ENCODE peak calls at places on chromosome 9, in seven cellular contexts. One of them, this sample, is unnamed.

GRCh38 chr9:87324613-87325194 is 173.0 kb upstream of the DAPK1 start:
- DNase-seq in BE2C: no peak
- DNase-seq in GM12865: peak
- DNase-seq in activated B cell treated with CpG ODN at 0.5 μM for 24 hours: no peak
- DNase-seq in neural crest cell: no peak
- DNase-seq in Peyer's patch: no peak
- DNase-seq in endothelial cell: no peak
- DNase-seq in this sample: no peak

GRCh38 chr9:125066839-125067619 is 76.3 kb downstream of the SCAI start:
- DNase-seq in BE2C: no peak
- DNase-seq in GM12865: no peak
- DNase-seq in activated B cell treated with CpG ODN at 0.5 μM for 24 hours: no peak
- DNase-seq in neural crest cell: no peak
- DNase-seq in Peyer's patch: no peak
- DNase-seq in endothelial cell: no peak
- DNase-seq in this sample: no peak

GRCh38 chr9:93035821-93036351 is 22.6 kb upstream of the SUSD3 start:
- DNase-seq in BE2C: no peak
- DNase-seq in GM12865: no peak
- DNase-seq in activated B cell treated with CpG ODN at 0.5 μM for 24 hours: no peak
- DNase-seq in neural crest cell: no peak
- DNase-seq in Peyer's patch: no peak
- DNase-seq in endothelial cell: no peak
- DNase-seq in this sample: no peak

GRCh38 chr9:136578915-136579637 is 33.2 kb upstream of the NOTCH1 start:
- DNase-seq in BE2C: no peak
- DNase-seq in GM12865: peak
- DNase-seq in activated B cell treated with CpG ODN at 0.5 μM for 24 hours: no peak
- DNase-seq in neural crest cell: no peak
- DNase-seq in Peyer's patch: no peak
- DNase-seq in endothelial cell: no peak
- DNase-seq in this sample: no peak

GRCh38 chr9:136174779-136175744 is 29.9 kb downstream of the LHX3 start:
- DNase-seq in BE2C: peak
- DNase-seq in GM12865: no peak
- DNase-seq in activated B cell treated with CpG ODN at 0.5 μM for 24 hours: no peak
- DNase-seq in neural crest cell: no peak
- DNase-seq in Peyer's patch: no peak
- DNase-seq in endothelial cell: no peak
- DNase-seq in this sample: no peak

GRCh38 chr9:21682981-21683380 is 119.5 kb upstream of the MTAP start:
- DNase-seq in BE2C: no peak
- DNase-seq in GM12865: no peak
- DNase-seq in activated B cell treated with CpG ODN at 0.5 μM for 24 hours: no peak
- DNase-seq in neural crest cell: no peak
- DNase-seq in Peyer's patch: no peak
- DNase-seq in endothelial cell: no peak
- DNase-seq in this sample: no peak

GRCh38 chr9:33661186-33661585 is 134.2 kb upstream of the PRSS3 start:
- DNase-seq in BE2C: no peak
- DNase-seq in GM12865: no peak
- DNase-seq in activated B cell treated with CpG ODN at 0.5 μM for 24 hours: no peak
- DNase-seq in neural crest cell: no peak
- DNase-seq in Peyer's patch: no peak
- DNase-seq in endothelial cell: no peak
- DNase-seq in this sample: no peak

GRCh38 chr9:77453857-77454647 is 194.1 kb downstream of the GNA14 start:
- DNase-seq in BE2C: no peak
- DNase-seq in GM12865: no peak
- DNase-seq in activated B cell treated with CpG ODN at 0.5 μM for 24 hours: no peak
- DNase-seq in neural crest cell: no peak
- DNase-seq in Peyer's patch: no peak
- DNase-seq in endothelial cell: no peak
- DNase-seq in this sample: no peak

GRCh38 chr9:82021198-82021597 is 32.6 kb downstream of the SPATA31D1 start:
- DNase-seq in BE2C: no peak
- DNase-seq in GM12865: no peak
- DNase-seq in activated B cell treated with CpG ODN at 0.5 μM for 24 hours: no peak
- DNase-seq in neural crest cell: no peak
- DNase-seq in Peyer's patch: no peak
- DNase-seq in endothelial cell: no peak
- DNase-seq in this sample: no peak

GRCh38 chr9:95511232-95511951 is 5.4 kb downstream of the PTCH1 start:
- DNase-seq in BE2C: peak
- DNase-seq in GM12865: peak
- DNase-seq in activated B cell treated with CpG ODN at 0.5 μM for 24 hours: peak
- DNase-seq in neural crest cell: peak
- DNase-seq in Peyer's patch: peak
- DNase-seq in endothelial cell: no peak
- DNase-seq in this sample: peak

GRCh38 chr9:134895103-134895502 is 14.5 kb downstream of the FCN2 start:
- DNase-seq in BE2C: no peak
- DNase-seq in GM12865: no peak
- DNase-seq in activated B cell treated with CpG ODN at 0.5 μM for 24 hours: no peak
- DNase-seq in neural crest cell: no peak
- DNase-seq in Peyer's patch: no peak
- DNase-seq in endothelial cell: no peak
- DNase-seq in this sample: no peak

GRCh38 chr9:136117291-136118060 is 1.2 kb downstream of the TMEM250 start:
- DNase-seq in BE2C: no peak
- DNase-seq in GM12865: peak
- DNase-seq in activated B cell treated with CpG ODN at 0.5 μM for 24 hours: no peak
- DNase-seq in neural crest cell: no peak
- DNase-seq in Peyer's patch: peak
- DNase-seq in endothelial cell: no peak
- DNase-seq in this sample: no peak

GRCh38 chr9:125896964-125897363 is 149.8 kb downstream of the PBX3 start:
- DNase-seq in BE2C: no peak
- DNase-seq in GM12865: no peak
- DNase-seq in activated B cell treated with CpG ODN at 0.5 μM for 24 hours: no peak
- DNase-seq in neural crest cell: no peak
- DNase-seq in Peyer's patch: no peak
- DNase-seq in endothelial cell: no peak
- DNase-seq in this sample: no peak

GRCh38 chr9:108783318-108784127 is 72.3 kb downstream of the ACTL7B start:
- DNase-seq in BE2C: no peak
- DNase-seq in GM12865: no peak
- DNase-seq in activated B cell treated with CpG ODN at 0.5 μM for 24 hours: no peak
- DNase-seq in neural crest cell: no peak
- DNase-seq in Peyer's patch: no peak
- DNase-seq in endothelial cell: no peak
- DNase-seq in this sample: no peak

GRCh38 chr9:112970939-112971338 is 41.1 kb downstream of the ZNF883 start:
- DNase-seq in BE2C: no peak
- DNase-seq in GM12865: no peak
- DNase-seq in activated B cell treated with CpG ODN at 0.5 μM for 24 hours: no peak
- DNase-seq in neural crest cell: no peak
- DNase-seq in Peyer's patch: no peak
- DNase-seq in endothelial cell: no peak
- DNase-seq in this sample: no peak
- TF ChIP-seq CTCF in BE2C: peak
- TF ChIP-seq CTCF in GM12865: no peak
- TF ChIP-seq CTCF in activated B cell treated with CpG ODN at 0.5 μM for 24 hours: no peak
- TF ChIP-seq CTCF in neural crest cell: no peak
- TF ChIP-seq CTCF in Peyer's patch: no peak
- TF ChIP-seq CTCF in endothelial cell: no peak
- TF ChIP-seq CTCF in this sample: no peak

GRCh38 chr9:131722260-131722659 is 17.6 kb downstream of the RAPGEF1 start:
- DNase-seq in BE2C: peak
- DNase-seq in GM12865: no peak
- DNase-seq in activated B cell treated with CpG ODN at 0.5 μM for 24 hours: no peak
- DNase-seq in neural crest cell: no peak
- DNase-seq in Peyer's patch: no peak
- DNase-seq in endothelial cell: no peak
- DNase-seq in this sample: no peak
- TF ChIP-seq CTCF in BE2C: peak
- TF ChIP-seq CTCF in GM12865: no peak
- TF ChIP-seq CTCF in activated B cell treated with CpG ODN at 0.5 μM for 24 hours: no peak
- TF ChIP-seq CTCF in neural crest cell: no peak
- TF ChIP-seq CTCF in Peyer's patch: no peak
- TF ChIP-seq CTCF in endothelial cell: no peak
- TF ChIP-seq CTCF in this sample: no peak

GRCh38 chr9:16828335-16829281 is 41.9 kb downstream of the BNC2 start:
- DNase-seq in BE2C: peak
- DNase-seq in GM12865: no peak
- DNase-seq in activated B cell treated with CpG ODN at 0.5 μM for 24 hours: no peak
- DNase-seq in neural crest cell: peak
- DNase-seq in Peyer's patch: peak
- DNase-seq in endothelial cell: peak
- DNase-seq in this sample: no peak

GRCh38 chr9:16833285-16833684 is 37.2 kb downstream of the BNC2 start:
- DNase-seq in BE2C: no peak
- DNase-seq in GM12865: no peak
- DNase-seq in activated B cell treated with CpG ODN at 0.5 μM for 24 hours: no peak
- DNase-seq in neural crest cell: no peak
- DNase-seq in Peyer's patch: no peak
- DNase-seq in endothelial cell: no peak
- DNase-seq in this sample: no peak

GRCh38 chr9:16832101-16832500 is 38.4 kb downstream of the BNC2 start:
- DNase-seq in BE2C: no peak
- DNase-seq in GM12865: no peak
- DNase-seq in activated B cell treated with CpG ODN at 0.5 μM for 24 hours: no peak
- DNase-seq in neural crest cell: no peak
- DNase-seq in Peyer's patch: no peak
- DNase-seq in endothelial cell: no peak
- DNase-seq in this sample: no peak

GRCh38 chr9:16834817-16835216 is 35.7 kb downstream of the BNC2 start:
- DNase-seq in BE2C: no peak
- DNase-seq in GM12865: no peak
- DNase-seq in activated B cell treated with CpG ODN at 0.5 μM for 24 hours: no peak
- DNase-seq in neural crest cell: no peak
- DNase-seq in Peyer's patch: no peak
- DNase-seq in endothelial cell: no peak
- DNase-seq in this sample: no peak

GRCh38 chr9:16830806-16831205 is 39.7 kb downstream of the BNC2 start:
- DNase-seq in BE2C: no peak
- DNase-seq in GM12865: no peak
- DNase-seq in activated B cell treated with CpG ODN at 0.5 μM for 24 hours: no peak
- DNase-seq in neural crest cell: no peak
- DNase-seq in Peyer's patch: no peak
- DNase-seq in endothelial cell: no peak
- DNase-seq in this sample: no peak
- TF ChIP-seq CTCF in BE2C: no peak
- TF ChIP-seq CTCF in GM12865: no peak
- TF ChIP-seq CTCF in activated B cell treated with CpG ODN at 0.5 μM for 24 hours: no peak
- TF ChIP-seq CTCF in neural crest cell: no peak
- TF ChIP-seq CTCF in Peyer's patch: no peak
- TF ChIP-seq CTCF in endothelial cell: no peak
- TF ChIP-seq CTCF in this sample: no peak

GRCh38 chr9:127313042-127313560 is 48.5 kb downstream of the GARNL3 start:
- DNase-seq in BE2C: no peak
- DNase-seq in GM12865: no peak
- DNase-seq in activated B cell treated with CpG ODN at 0.5 μM for 24 hours: no peak
- DNase-seq in neural crest cell: no peak
- DNase-seq in Peyer's patch: no peak
- DNase-seq in endothelial cell: no peak
- DNase-seq in this sample: no peak

GRCh38 chr9:127309715-127310114 is 45.1 kb downstream of the GARNL3 start:
- DNase-seq in BE2C: no peak
- DNase-seq in GM12865: no peak
- DNase-seq in activated B cell treated with CpG ODN at 0.5 μM for 24 hours: no peak
- DNase-seq in neural crest cell: no peak
- DNase-seq in Peyer's patch: no peak
- DNase-seq in endothelial cell: no peak
- DNase-seq in this sample: no peak

GRCh38 chr9:127307802-127308201 is 43.2 kb downstream of the GARNL3 start:
- DNase-seq in BE2C: peak
- DNase-seq in GM12865: no peak
- DNase-seq in activated B cell treated with CpG ODN at 0.5 μM for 24 hours: no peak
- DNase-seq in neural crest cell: no peak
- DNase-seq in Peyer's patch: no peak
- DNase-seq in endothelial cell: no peak
- DNase-seq in this sample: no peak

GRCh38 chr9:127308559-127309429 is 44.2 kb downstream of the GARNL3 start:
- DNase-seq in BE2C: no peak
- DNase-seq in GM12865: no peak
- DNase-seq in activated B cell treated with CpG ODN at 0.5 μM for 24 hours: no peak
- DNase-seq in neural crest cell: no peak
- DNase-seq in Peyer's patch: no peak
- DNase-seq in endothelial cell: no peak
- DNase-seq in this sample: no peak

DNA sequence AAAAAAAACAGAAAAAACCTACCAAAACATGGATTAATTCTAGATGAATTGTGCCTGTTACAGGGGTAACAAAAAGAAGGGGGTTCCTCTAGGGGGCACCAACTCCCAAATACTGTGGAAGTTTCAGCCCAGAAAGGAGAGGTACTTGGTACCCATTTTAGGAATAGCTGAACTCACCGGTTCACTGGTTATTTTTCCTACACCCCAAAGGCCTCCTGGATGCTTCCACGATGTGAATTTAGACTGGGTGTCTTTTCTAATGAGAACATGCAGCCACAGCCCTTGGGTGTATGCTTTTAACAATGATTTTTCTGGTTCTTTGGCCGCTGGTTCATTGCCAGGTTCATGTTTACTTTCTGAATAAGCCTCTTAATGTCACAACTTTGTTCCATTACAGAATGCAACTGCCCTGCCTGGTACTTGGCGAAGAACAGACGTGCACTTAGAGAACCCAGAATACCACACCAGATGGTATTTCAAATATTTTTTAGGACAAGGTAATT is 46.7 kb downstream of the GARNL3 start:
- DNase-seq in BE2C: no peak
- DNase-seq in GM12865: peak
- DNase-seq in activated B cell treated with CpG ODN at 0.5 μM for 24 hours: no peak
- DNase-seq in neural crest cell: peak
- DNase-seq in Peyer's patch: no peak
- DNase-seq in endothelial cell: peak
- DNase-seq in this sample: no peak
- TF ChIP-seq CTCF in BE2C: peak
- TF ChIP-seq CTCF in GM12865: peak
- TF ChIP-seq CTCF in activated B cell treated with CpG ODN at 0.5 μM for 24 hours: no peak
- TF ChIP-seq CTCF in neural crest cell: peak
- TF ChIP-seq CTCF in Peyer's patch: peak
- TF ChIP-seq CTCF in endothelial cell: peak
- TF ChIP-seq CTCF in this sample: no peak

GRCh38 chr9:7358876-7359275 is 440.7 kb downstream of the DMAC1 start:
- DNase-seq in BE2C: no peak
- DNase-seq in GM12865: no peak
- DNase-seq in activated B cell treated with CpG ODN at 0.5 μM for 24 hours: no peak
- DNase-seq in neural crest cell: no peak
- DNase-seq in Peyer's patch: no peak
- DNase-seq in endothelial cell: no peak
- DNase-seq in this sample: no peak
- TF ChIP-seq CTCF in BE2C: no peak
- TF ChIP-seq CTCF in GM12865: no peak
- TF ChIP-seq CTCF in activated B cell treated with CpG ODN at 0.5 μM for 24 hours: no peak
- TF ChIP-seq CTCF in neural crest cell: no peak
- TF ChIP-seq CTCF in Peyer's patch: no peak
- TF ChIP-seq CTCF in endothelial cell: no peak
- TF ChIP-seq CTCF in this sample: no peak